ENCODE peak calls at places on chromosomes 12 and 14, in four cellular contexts. One of them, this sample, is unnamed.

GRCh38 chr12:132711169-132711843 is 664 bp downstream of the PGAM5 start:
- DNase-seq in effector CD4-positive, alpha-beta T cell: peak
- DNase-seq in AG08396: peak
- DNase-seq in HCEC 1CT: no peak
- DNase-seq in this sample: peak

GRCh38 chr14:93744176-93744575 is 44.1 kb downstream of the PRIMA1 start:
- DNase-seq in HCEC 1CT: no peak
- DNase-seq in effector CD4-positive, alpha-beta T cell: no peak
- DNase-seq in AG08396: no peak
- DNase-seq in this sample: no peak

GRCh38 chr12:98869886-98870285 is 224.8 kb downstream of the APAF1 start:
- DNase-seq in HCEC 1CT: no peak
- DNase-seq in effector CD4-positive, alpha-beta T cell: no peak
- DNase-seq in AG08396: no peak
- DNase-seq in this sample: no peak

GRCh38 chr12:84842406-84843013 is 70.1 kb downstream of the SLC6A15 start:
- DNase-seq in HCEC 1CT: peak
- DNase-seq in effector CD4-positive, alpha-beta T cell: no peak
- DNase-seq in AG08396: peak
- DNase-seq in this sample: no peak

GRCh38 chr12:120711411-120711810 is 1.2 kb downstream of the UNC119B start:
- DNase-seq in effector CD4-positive, alpha-beta T cell: no peak
- DNase-seq in AG08396: no peak
- DNase-seq in HCEC 1CT: no peak
- DNase-seq in this sample: no peak

GRCh38 chr14:35353409-35354172 is 51.0 kb downstream of the NFKBIA start:
- DNase-seq in AG08396: no peak
- DNase-seq in effector CD4-positive, alpha-beta T cell: no peak
- DNase-seq in HCEC 1CT: no peak
- DNase-seq in this sample: no peak

GRCh38 chr12:63066136-63066535 is 84.9 kb downstream of the AVPR1A start:
- DNase-seq in AG08396: no peak
- DNase-seq in HCEC 1CT: no peak
- DNase-seq in effector CD4-positive, alpha-beta T cell: no peak
- DNase-seq in this sample: no peak

GRCh38 chr14:99606359-99606758 is 2.4 kb upstream of the CCDC85C start:
- DNase-seq in AG08396: no peak
- DNase-seq in effector CD4-positive, alpha-beta T cell: no peak
- DNase-seq in HCEC 1CT: no peak
- DNase-seq in this sample: no peak

GRCh38 chr14:100526632-100527031 is 60.6 kb downstream of the BEGAIN start:
- DNase-seq in AG08396: no peak
- DNase-seq in effector CD4-positive, alpha-beta T cell: no peak
- DNase-seq in HCEC 1CT: no peak
- DNase-seq in this sample: no peak

This sample was measured in T-helper 9 cell.